ENCODE peak calls at places on chromosome 4, in six cellular contexts. H is effector memory CD4-positive, alpha-beta T cell; V is cardiac muscle cell; A is esophagus squamous epithelium; J is fibroblast of the aortic adventitia; T is BE2C. G is an unnamed sample.

GRCh38 chr4:86054676-86055075 is 305.2 kb downstream of the MAPK10 start:
- DNase-seq in H (no peak), V (no peak), A (no peak), J (no peak), T (no peak), G (no peak)

GRCh38 chr4:155734951-155735350 is 23.9 kb upstream of the GUCY1B1 start:
- DNase-seq in H (no peak), V (no peak), A (no peak), J (no peak), T (no peak), G (no peak)

GRCh38 chr4:2353222-2354107 is 65.0 kb downstream of the ZFYVE28 start:
- DNase-seq in H (no peak), V (peak; percentile 79), A (no peak), J (peak; percentile 36), T (peak; percentile 33), G (no peak)

GRCh38 chr4:69749771-69750170 is 10.6 kb downstream of the SULT1B1 start:
- DNase-seq in H (no peak), V (no peak), A (no peak), J (peak; percentile 73), T (no peak), G (no peak)

GRCh38 chr4:75494563-75494962 is 19.6 kb downstream of the RCHY1 start:
- DNase-seq in H (no peak), V (no peak), A (no peak), J (peak; percentile 84), T (no peak), G (no peak)

GRCh38 chr4:68962868-68963267 is 11.3 kb upstream of the UGT2A3 start:
- DNase-seq in H (no peak), V (no peak), A (no peak), J (no peak), T (no peak), G (no peak)

GRCh38 chr4:3775011-3775410 is 8.8 kb downstream of the ADRA2C start:
- DNase-seq in H (no peak), V (no peak), A (no peak), J (no peak), T (no peak), G (no peak)

GRCh38 chr4:173346074-173346473 is 11.9 kb upstream of the HMGB2 start:
- DNase-seq in H (no peak), V (no peak), A (no peak), J (peak; percentile 32), T (no peak), G (no peak)

GRCh38 chr4:174120446-174121142 is 162.9 kb downstream of the FBXO8 start:
- DNase-seq in H (no peak), V (peak; percentile 67), A (no peak), J (peak; percentile 91), T (peak; percentile 78), G (peak; percentile 21)

GRCh38 chr4:57425610-57426009 is 315.4 kb upstream of the IGFBP7 start:
- DNase-seq in H (no peak), V (no peak), A (no peak), J (peak; percentile 28), T (no peak), G (no peak)

GRCh38 chr4:168569066-168569908 is 72.4 kb downstream of the PALLD start:
- DNase-seq in H (no peak), V (no peak), A (no peak), J (peak; percentile 45), T (peak; percentile 32), G (peak; percentile 28)

GRCh38 chr4:113446019-113446418 is 315.5 kb downstream of the CAMK2D start:
- DNase-seq in H (no peak), V (no peak), A (no peak), J (peak; percentile 91), T (no peak), G (no peak)

GRCh38 chr4:6618386-6619115 is 21.9 kb upstream of the MRFAP1 start:
- DNase-seq in H (no peak), V (no peak), A (no peak), J (no peak), T (no peak), G (no peak)

GRCh38 chr4:182177166-182177565 is 66.0 kb upstream of the TENM3 start:
- DNase-seq in H (no peak), V (no peak), A (no peak), J (no peak), T (no peak), G (peak; percentile 3)

GRCh38 chr4:1579834-1580686 is 104.1 kb downstream of the FAM53A start:
- DNase-seq in H (no peak), V (peak; percentile 88), A (peak; percentile 71), J (peak; percentile 89), T (peak; percentile 98), G (peak; percentile 83)

GRCh38 chr4:2537011-2537830 is 774 bp downstream of the FAM193A start:
- DNase-seq in H (peak; percentile 43), V (peak; percentile 62), A (no peak), J (peak; percentile 25), T (peak; percentile 58), G (peak; percentile 62)

GRCh38 chr4:77073981-77074865 is 1.6 kb downstream of the CCNI start:
- DNase-seq in H (no peak), V (no peak), A (no peak), J (peak; percentile 24), T (no peak), G (no peak)

GRCh38 chr4:20062054-20062453 is 189.7 kb upstream of the SLIT2 start:
- DNase-seq in H (no peak), V (peak; percentile 13), A (no peak), J (peak; percentile 33), T (no peak), G (no peak)

GRCh38 chr4:169220854-169221311 is 49.9 kb downstream of the SH3RF1 start:
- DNase-seq in H (no peak), V (no peak), A (no peak), J (no peak), T (no peak), G (no peak)

GRCh38 chr4:28723371-28723770 is 1862.7 kb downstream of the STIM2 start:
- DNase-seq in H (no peak), V (no peak), A (no peak), J (no peak), T (no peak), G (no peak)

GRCh38 chr4:3710451-3711182 is 55.6 kb upstream of the ADRA2C start:
- DNase-seq in H (no peak), V (peak; percentile 36), A (no peak), J (no peak), T (peak; percentile 4), G (peak; percentile 74)

GRCh38 chr4:170656506-170656905 is 566.8 kb upstream of the AADAT start:
- DNase-seq in H (no peak), V (no peak), A (no peak), J (no peak), T (no peak), G (no peak)

GRCh38 chr4:38193464-38193863 is 233.3 kb downstream of the PTTG2 start:
- DNase-seq in H (no peak), V (no peak), A (no peak), J (no peak), T (no peak), G (peak; percentile 80)

DNA sequence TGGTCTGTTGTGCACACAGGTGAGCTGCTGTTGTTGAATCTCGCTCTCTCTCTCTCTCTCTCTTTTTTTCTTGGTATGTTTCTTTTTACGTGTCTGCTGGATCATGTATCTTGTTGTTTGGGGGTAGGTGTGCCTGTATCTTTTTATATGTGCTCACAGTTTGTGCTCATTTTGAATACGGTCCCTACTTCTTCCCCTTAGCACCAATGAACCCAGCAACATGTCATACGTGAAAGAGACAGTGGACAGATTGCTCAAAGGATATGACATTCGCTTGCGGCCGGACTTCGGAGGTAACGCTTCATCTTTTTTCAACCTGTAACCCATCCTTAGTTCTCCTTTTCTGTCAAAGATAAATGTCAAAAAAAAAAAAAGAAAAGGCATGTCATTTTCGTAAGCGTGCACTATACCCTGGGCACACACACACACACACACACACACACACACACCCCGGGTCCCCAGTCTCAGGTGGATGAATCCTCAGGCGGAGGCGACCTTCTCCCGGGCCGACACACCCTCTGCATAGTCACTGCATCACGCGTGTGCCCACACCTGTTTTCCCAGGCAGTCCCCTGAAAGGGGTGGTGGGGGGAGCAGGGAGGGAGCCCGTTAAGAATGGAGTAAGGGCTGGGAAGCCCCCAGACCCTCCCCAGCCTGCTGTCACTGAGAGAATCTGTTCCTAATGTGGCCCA is 492 bp downstream of the GABRB1 start:
- DNase-seq in H (no peak), V (peak; percentile 7), A (no peak), J (no peak), T (no peak), G (peak; percentile 3)
- H3K4me3 ChIP-seq in H (peak overlapping the region; percentile 53), V (peak overlapping the region; percentile 66), A (peak overlapping the region; percentile 54), J (peak overlapping the region; percentile 54), T (peak overlapping the region; percentile 89), G (no peak overlapping the region)

DNA sequence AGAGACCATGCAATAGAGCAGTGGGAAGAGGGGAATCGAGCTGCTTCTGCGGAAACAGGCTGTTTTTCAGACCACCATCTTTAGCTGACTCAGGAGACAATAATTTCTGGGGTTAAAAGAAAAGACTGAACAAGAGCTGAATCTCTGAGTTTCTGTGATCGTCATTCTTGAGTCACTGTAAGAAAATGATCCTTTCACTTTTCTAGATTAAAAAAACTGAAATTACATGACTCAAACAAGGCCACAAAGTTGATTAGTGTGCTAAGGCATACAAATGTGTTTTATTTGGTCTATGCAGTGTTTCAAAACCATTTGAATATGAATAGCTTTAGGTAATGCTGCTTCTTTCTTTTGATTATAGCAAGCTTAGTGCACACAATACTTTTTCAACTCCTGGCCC is 194.4 kb upstream of the RPL34 start:
- DNase-seq in H (no peak), V (no peak), A (no peak), J (peak; percentile 68), T (no peak), G (no peak)
- H3K4me3 ChIP-seq in H (no peak overlapping the region), V (no peak overlapping the region), A (no peak overlapping the region), J (no peak overlapping the region), T (no peak overlapping the region), G (no peak overlapping the region)

GRCh38 chr4:121800638-121800960 is 524 bp upstream of the EXOSC9 start:
- DNase-seq in H (no peak), V (no peak), A (no peak), J (no peak), T (no peak), G (no peak)

GRCh38 chr4:121800961-121801714 is at the start of gene EXOSC9:
- DNase-seq in H (peak; percentile 90), V (peak; percentile 94), A (peak; percentile 39), J (peak; percentile 96), T (peak; percentile 92), G (peak; percentile 94)

GRCh38 chr4:121801715-121802075 is 572 bp downstream of the EXOSC9 start:
- DNase-seq in H (no peak), V (no peak), A (no peak), J (no peak), T (no peak), G (no peak)

GRCh38 chr4:121799208-121799823 is 1.8 kb upstream of the EXOSC9 start:
- DNase-seq in H (no peak), V (no peak), A (no peak), J (no peak), T (no peak), G (no peak)

GRCh38 chr4:121799888-121800501 is 1.1 kb upstream of the EXOSC9 start:
- DNase-seq in H (no peak), V (no peak), A (no peak), J (no peak), T (no peak), G (no peak)
- H3K4me3 ChIP-seq in H (peak overlapping the region; percentile 92), V (no peak overlapping the region), A (no peak overlapping the region), J (no peak overlapping the region), T (no peak overlapping the region), G (no peak overlapping the region)

DNA sequence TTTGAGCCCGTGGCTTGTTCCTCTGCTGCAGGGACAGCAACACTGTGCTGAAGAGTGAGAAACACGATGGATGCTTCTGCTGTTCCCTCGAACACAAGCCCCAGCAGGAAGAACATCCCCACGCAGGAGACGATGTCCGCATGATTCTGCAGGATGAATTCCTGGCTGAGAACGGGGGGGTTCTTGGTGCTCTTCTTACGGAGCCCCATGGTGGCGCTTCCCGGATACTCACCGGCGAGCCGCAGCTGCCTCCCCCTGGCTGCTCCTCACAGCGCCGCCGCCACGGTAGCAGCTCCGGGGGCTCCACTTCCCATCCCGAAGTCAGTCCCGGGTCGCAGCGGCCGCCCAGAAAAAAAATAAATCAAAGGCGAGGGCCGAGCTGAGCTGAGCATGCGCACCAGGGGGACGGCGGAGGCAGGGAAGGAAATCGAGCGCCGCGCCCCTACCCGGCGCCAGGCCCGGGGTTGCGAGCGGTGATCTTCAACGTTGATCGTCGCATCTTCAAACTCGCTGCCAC is at the start of gene TRAM1L1:
- DNase-seq in H (no peak), V (peak; percentile 81), A (no peak), J (peak; percentile 42), T (peak; percentile 92), G (peak; percentile 64)
- H3K4me3 ChIP-seq in H (no peak within 1 kb of the TSS), V (peak within 1 kb of the TSS; percentile 51), A (peak within 1 kb of the TSS; percentile 68), J (peak within 1 kb of the TSS; percentile 63), T (peak within 1 kb of the TSS; percentile 75), G (peak within 1 kb of the TSS; percentile 50)